ENCODE peak calls at places on chromosomes 3 and 15, in ten cellular contexts. One of them, this sample, is unnamed.

GRCh38 chr15:62706361-62706760 is 336.2 kb upstream of the TPM1 start:
- DNase-seq in AG04450: no peak
- DNase-seq in neural progenitor cell: no peak
- DNase-seq in left ventricle myocardium inferior: no peak
- DNase-seq in brain microvascular endothelial cell: no peak
- DNase-seq in CD8-positive, alpha-beta T cell: no peak
- DNase-seq in SK-N-SH: peak
- DNase-seq in fibroblast of lung: no peak
- DNase-seq in kidney: no peak
- DNase-seq in pancreas: no peak
- DNase-seq in this sample: no peak

GRCh38 chr3:9600597-9600996 is 47.0 kb upstream of the LHFPL4 start:
- DNase-seq in AG04450: no peak
- DNase-seq in neural progenitor cell: no peak
- DNase-seq in left ventricle myocardium inferior: peak
- DNase-seq in brain microvascular endothelial cell: no peak
- DNase-seq in CD8-positive, alpha-beta T cell: no peak
- DNase-seq in SK-N-SH: peak
- DNase-seq in fibroblast of lung: peak
- DNase-seq in kidney: peak
- DNase-seq in pancreas: peak
- DNase-seq in this sample: no peak

GRCh38 chr3:43512749-43513404 is 108.9 kb downstream of the ANO10 start:
- DNase-seq in AG04450: no peak
- DNase-seq in neural progenitor cell: no peak
- DNase-seq in left ventricle myocardium inferior: no peak
- DNase-seq in brain microvascular endothelial cell: peak
- DNase-seq in CD8-positive, alpha-beta T cell: no peak
- DNase-seq in SK-N-SH: no peak
- DNase-seq in fibroblast of lung: peak
- DNase-seq in kidney: no peak
- DNase-seq in pancreas: no peak
- DNase-seq in this sample: no peak

GRCh38 chr15:101495334-101496197 is 6.1 kb upstream of the PCSK6 start:
- DNase-seq in AG04450: no peak
- DNase-seq in neural progenitor cell: no peak
- DNase-seq in left ventricle myocardium inferior: no peak
- DNase-seq in brain microvascular endothelial cell: no peak
- DNase-seq in CD8-positive, alpha-beta T cell: no peak
- DNase-seq in SK-N-SH: no peak
- DNase-seq in fibroblast of lung: no peak
- DNase-seq in kidney: no peak
- DNase-seq in pancreas: no peak
- DNase-seq in this sample: no peak

GRCh38 chr3:32143849-32144757 is 37.7 kb downstream of the GPD1L start:
- DNase-seq in AG04450: peak
- DNase-seq in neural progenitor cell: peak
- DNase-seq in left ventricle myocardium inferior: no peak
- DNase-seq in brain microvascular endothelial cell: peak
- DNase-seq in CD8-positive, alpha-beta T cell: peak
- DNase-seq in SK-N-SH: peak
- DNase-seq in fibroblast of lung: peak
- DNase-seq in kidney: no peak
- DNase-seq in pancreas: peak
- DNase-seq in this sample: peak

GRCh38 chr15:100170280-100170654 is 171.5 kb downstream of the ADAMTS17 start:
- DNase-seq in AG04450: no peak
- DNase-seq in neural progenitor cell: no peak
- DNase-seq in left ventricle myocardium inferior: no peak
- DNase-seq in brain microvascular endothelial cell: no peak
- DNase-seq in CD8-positive, alpha-beta T cell: no peak
- DNase-seq in SK-N-SH: no peak
- DNase-seq in fibroblast of lung: no peak
- DNase-seq in kidney: no peak
- DNase-seq in pancreas: no peak
- DNase-seq in this sample: no peak

GRCh38 chr3:169891886-169892285 is 19.5 kb upstream of the SAMD7 start:
- DNase-seq in AG04450: no peak
- DNase-seq in neural progenitor cell: no peak
- DNase-seq in left ventricle myocardium inferior: no peak
- DNase-seq in brain microvascular endothelial cell: no peak
- DNase-seq in CD8-positive, alpha-beta T cell: no peak
- DNase-seq in SK-N-SH: no peak
- DNase-seq in fibroblast of lung: no peak
- DNase-seq in kidney: no peak
- DNase-seq in pancreas: no peak
- DNase-seq in this sample: peak

GRCh38 chr3:42712716-42713372 is 10.2 kb upstream of the HHATL start:
- DNase-seq in AG04450: no peak
- DNase-seq in neural progenitor cell: no peak
- DNase-seq in left ventricle myocardium inferior: no peak
- DNase-seq in brain microvascular endothelial cell: no peak
- DNase-seq in CD8-positive, alpha-beta T cell: no peak
- DNase-seq in SK-N-SH: peak
- DNase-seq in fibroblast of lung: no peak
- DNase-seq in kidney: no peak
- DNase-seq in pancreas: peak
- DNase-seq in this sample: no peak

DNA sequence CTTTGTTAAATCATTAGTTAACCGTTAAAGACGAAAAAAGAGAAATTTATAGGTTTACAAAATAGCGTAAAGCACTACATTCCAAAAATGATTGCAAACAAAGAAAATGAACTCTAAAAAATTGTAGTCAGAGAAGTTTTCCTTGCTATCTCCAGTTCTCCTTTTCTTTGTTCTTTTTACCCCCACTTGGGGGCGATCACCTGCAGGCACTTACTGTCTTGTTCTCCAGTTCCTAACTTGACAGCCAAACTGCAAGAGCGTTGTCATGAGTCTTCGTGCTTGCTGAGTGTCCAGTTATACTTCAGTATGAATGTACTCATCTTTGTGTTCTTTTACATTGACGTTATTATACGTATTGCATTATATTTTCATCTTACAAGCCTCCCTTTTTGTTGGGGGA is 54.5 kb downstream of the CHD2 start:
- DNase-seq in AG04450: no peak
- DNase-seq in neural progenitor cell: peak
- DNase-seq in left ventricle myocardium inferior: no peak
- DNase-seq in brain microvascular endothelial cell: no peak
- DNase-seq in CD8-positive, alpha-beta T cell: no peak
- DNase-seq in SK-N-SH: no peak
- DNase-seq in fibroblast of lung: no peak
- DNase-seq in kidney: no peak
- DNase-seq in pancreas: no peak
- DNase-seq in this sample: peak
- TF ChIP-seq CTCF in AG04450: peak
- TF ChIP-seq CTCF in neural progenitor cell: peak
- TF ChIP-seq CTCF in left ventricle myocardium inferior: no peak
- TF ChIP-seq CTCF in brain microvascular endothelial cell: peak
- TF ChIP-seq CTCF in CD8-positive, alpha-beta T cell: peak
- TF ChIP-seq CTCF in SK-N-SH: peak
- TF ChIP-seq CTCF in fibroblast of lung: no peak
- TF ChIP-seq CTCF in kidney: no peak
- TF ChIP-seq CTCF in pancreas: no peak
- TF ChIP-seq CTCF in this sample: peak

DNA sequence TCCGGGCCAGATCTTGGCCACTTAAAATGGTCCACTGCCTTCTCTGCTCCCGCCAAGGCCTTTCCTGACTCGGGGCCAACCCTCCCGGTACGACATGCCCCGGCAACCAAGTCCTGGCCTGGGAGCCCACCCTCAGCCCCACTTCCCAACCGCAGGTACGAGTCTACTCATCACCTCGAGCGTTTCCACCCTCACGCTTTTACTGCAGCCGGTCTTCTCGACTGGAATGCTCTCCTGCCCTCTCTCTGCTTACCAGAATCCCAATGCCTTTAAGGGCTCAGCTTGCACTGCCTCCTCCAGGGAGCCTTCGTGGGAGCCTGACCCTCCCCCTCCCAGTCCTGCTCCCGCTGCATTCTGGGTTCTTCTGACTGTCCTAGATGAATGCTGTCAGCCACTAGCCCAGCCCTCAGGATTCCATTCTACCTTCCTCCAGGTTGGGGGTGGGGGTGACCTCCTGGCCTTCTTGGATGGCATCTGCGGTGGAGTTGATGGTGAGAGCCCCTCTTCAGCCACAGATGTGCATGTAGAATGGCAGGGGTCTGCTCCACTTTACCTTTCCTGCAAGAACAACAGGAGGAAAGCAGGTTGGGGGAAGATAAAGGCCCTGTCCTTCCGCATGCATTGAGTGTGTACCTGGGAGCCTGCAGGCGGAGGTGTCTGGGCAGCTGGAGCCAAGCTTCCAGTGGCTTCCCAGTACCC is 1.1 kb upstream of the CSRNP1 start:
- DNase-seq in AG04450: no peak
- DNase-seq in neural progenitor cell: peak
- DNase-seq in left ventricle myocardium inferior: no peak
- DNase-seq in brain microvascular endothelial cell: no peak
- DNase-seq in CD8-positive, alpha-beta T cell: no peak
- DNase-seq in SK-N-SH: no peak
- DNase-seq in fibroblast of lung: peak
- DNase-seq in kidney: peak
- DNase-seq in pancreas: peak
- DNase-seq in this sample: peak
- H3K4me3 ChIP-seq in AG04450: no peak
- H3K4me3 ChIP-seq in neural progenitor cell: peak
- H3K4me3 ChIP-seq in left ventricle myocardium inferior: peak
- H3K4me3 ChIP-seq in brain microvascular endothelial cell: peak
- H3K4me3 ChIP-seq in CD8-positive, alpha-beta T cell: no peak
- H3K4me3 ChIP-seq in SK-N-SH: no peak
- H3K4me3 ChIP-seq in fibroblast of lung: no peak
- H3K4me3 ChIP-seq in kidney: peak
- H3K4me3 ChIP-seq in pancreas: peak
- H3K4me3 ChIP-seq in this sample: no peak

GRCh38 chr3:66465587-66465986 is 35.2 kb downstream of the LRIG1 start:
- DNase-seq in AG04450: no peak
- DNase-seq in neural progenitor cell: no peak
- DNase-seq in left ventricle myocardium inferior: no peak
- DNase-seq in brain microvascular endothelial cell: no peak
- DNase-seq in CD8-positive, alpha-beta T cell: no peak
- DNase-seq in SK-N-SH: no peak
- DNase-seq in fibroblast of lung: no peak
- DNase-seq in kidney: no peak
- DNase-seq in pancreas: no peak
- DNase-seq in this sample: no peak
- H3K27ac ChIP-seq in AG04450: no peak
- H3K27ac ChIP-seq in neural progenitor cell: no peak
- H3K27ac ChIP-seq in left ventricle myocardium inferior: no peak
- H3K27ac ChIP-seq in brain microvascular endothelial cell: no peak
- H3K27ac ChIP-seq in CD8-positive, alpha-beta T cell: no peak
- H3K27ac ChIP-seq in SK-N-SH: no peak
- H3K27ac ChIP-seq in fibroblast of lung: no peak
- H3K27ac ChIP-seq in kidney: no peak
- H3K27ac ChIP-seq in pancreas: no peak
- H3K27ac ChIP-seq in this sample: no peak

GRCh38 chr15:68641376-68641775 is 62.6 kb downstream of the CORO2B start:
- DNase-seq in AG04450: no peak
- DNase-seq in neural progenitor cell: no peak
- DNase-seq in left ventricle myocardium inferior: no peak
- DNase-seq in brain microvascular endothelial cell: no peak
- DNase-seq in CD8-positive, alpha-beta T cell: no peak
- DNase-seq in SK-N-SH: no peak
- DNase-seq in fibroblast of lung: no peak
- DNase-seq in kidney: no peak
- DNase-seq in pancreas: no peak
- DNase-seq in this sample: no peak

GRCh38 chr15:68642491-68642845 is 63.7 kb downstream of the CORO2B start:
- DNase-seq in AG04450: no peak
- DNase-seq in neural progenitor cell: no peak
- DNase-seq in left ventricle myocardium inferior: no peak
- DNase-seq in brain microvascular endothelial cell: no peak
- DNase-seq in CD8-positive, alpha-beta T cell: no peak
- DNase-seq in SK-N-SH: no peak
- DNase-seq in fibroblast of lung: no peak
- DNase-seq in kidney: no peak
- DNase-seq in pancreas: no peak
- DNase-seq in this sample: no peak

GRCh38 chr15:68644996-68645395 is 66.2 kb downstream of the CORO2B start:
- DNase-seq in AG04450: no peak
- DNase-seq in neural progenitor cell: no peak
- DNase-seq in left ventricle myocardium inferior: no peak
- DNase-seq in brain microvascular endothelial cell: no peak
- DNase-seq in CD8-positive, alpha-beta T cell: no peak
- DNase-seq in SK-N-SH: no peak
- DNase-seq in fibroblast of lung: no peak
- DNase-seq in kidney: no peak
- DNase-seq in pancreas: no peak
- DNase-seq in this sample: no peak

GRCh38 chr15:68644088-68644904 is 65.5 kb downstream of the CORO2B start:
- DNase-seq in AG04450: peak
- DNase-seq in neural progenitor cell: no peak
- DNase-seq in left ventricle myocardium inferior: no peak
- DNase-seq in brain microvascular endothelial cell: peak
- DNase-seq in CD8-positive, alpha-beta T cell: no peak
- DNase-seq in SK-N-SH: no peak
- DNase-seq in fibroblast of lung: peak
- DNase-seq in kidney: no peak
- DNase-seq in pancreas: no peak
- DNase-seq in this sample: peak

DNA sequence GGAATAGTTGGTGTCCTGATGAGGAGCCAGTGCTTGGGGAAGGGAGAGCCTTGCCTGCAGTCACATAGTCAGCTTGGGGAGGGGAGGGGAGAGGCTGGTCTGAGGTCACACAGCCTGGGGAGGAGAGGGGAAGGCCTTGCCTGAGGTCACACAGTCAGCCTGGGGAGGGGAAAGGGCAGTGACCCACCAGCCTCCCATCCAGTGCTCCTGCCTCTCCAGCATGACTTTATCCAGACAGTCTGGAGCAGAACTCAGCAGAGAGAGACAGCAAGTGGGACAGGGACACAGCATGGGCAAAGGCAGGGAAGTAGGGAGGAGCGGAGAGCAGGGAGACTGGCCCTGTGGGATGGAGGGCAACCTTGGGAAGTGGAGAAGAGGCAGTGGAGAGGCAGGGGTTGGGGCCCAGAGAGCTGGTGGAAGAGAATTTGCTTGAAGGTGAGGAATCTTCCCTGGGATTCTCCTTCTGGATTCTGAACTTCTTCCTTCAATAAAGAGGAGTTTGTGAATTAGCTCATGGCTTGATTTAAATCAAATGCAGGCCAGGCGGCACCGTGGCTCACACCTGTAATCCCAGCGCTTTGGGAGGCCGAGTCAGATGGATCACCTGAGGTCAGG is 64.5 kb downstream of the CORO2B start:
- DNase-seq in AG04450: no peak
- DNase-seq in neural progenitor cell: no peak
- DNase-seq in left ventricle myocardium inferior: no peak
- DNase-seq in brain microvascular endothelial cell: no peak
- DNase-seq in CD8-positive, alpha-beta T cell: no peak
- DNase-seq in SK-N-SH: no peak
- DNase-seq in fibroblast of lung: no peak
- DNase-seq in kidney: no peak
- DNase-seq in pancreas: no peak
- DNase-seq in this sample: no peak
- TF ChIP-seq CTCF in AG04450: no peak
- TF ChIP-seq CTCF in neural progenitor cell: no peak
- TF ChIP-seq CTCF in left ventricle myocardium inferior: no peak
- TF ChIP-seq CTCF in brain microvascular endothelial cell: no peak
- TF ChIP-seq CTCF in CD8-positive, alpha-beta T cell: no peak
- TF ChIP-seq CTCF in SK-N-SH: no peak
- TF ChIP-seq CTCF in fibroblast of lung: no peak
- TF ChIP-seq CTCF in kidney: no peak
- TF ChIP-seq CTCF in pancreas: no peak
- TF ChIP-seq CTCF in this sample: no peak

This sample was measured in A673.